ENCODE peak calls at places on chromosomes 12 and 14, in seven cellular contexts. One of them, this sample, is unnamed.
A peak's percentile ranks its signal among the peaks of the same experiment; 100 is the strongest.

GRCh38 chr14:39957987-39958386 is 525.8 kb upstream of the FBXO33 start:
- DNase-seq in A549: no peak
- DNase-seq in ovary: no peak
- DNase-seq in suprapubic skin: no peak
- DNase-seq in upper lobe of left lung: no peak
- DNase-seq in transverse colon: no peak
- DNase-seq in stomach: no peak
- DNase-seq in this sample: no peak

GRCh38 chr12:122368361-122369073 is 54.0 kb downstream of the CLIP1 start:
- DNase-seq in A549: no peak
- DNase-seq in ovary: no peak
- DNase-seq in suprapubic skin: no peak
- DNase-seq in upper lobe of left lung: no peak
- DNase-seq in transverse colon: no peak
- DNase-seq in stomach: no peak
- DNase-seq in this sample: no peak

GRCh38 chr12:21656931-21657335 is 709 bp downstream of the LDHB start:
- DNase-seq in A549: peak; percentile 18
- DNase-seq in ovary: peak; percentile 19
- DNase-seq in suprapubic skin: no peak
- DNase-seq in upper lobe of left lung: peak; percentile 56
- DNase-seq in transverse colon: peak; percentile 42
- DNase-seq in stomach: peak; percentile 43
- DNase-seq in this sample: peak; percentile 71

GRCh38 chr12:2054091-2055018 is 1.6 kb downstream of the CACNA1C start:
- DNase-seq in A549: no peak
- DNase-seq in ovary: no peak
- DNase-seq in suprapubic skin: no peak
- DNase-seq in upper lobe of left lung: no peak
- DNase-seq in transverse colon: no peak
- DNase-seq in stomach: no peak
- DNase-seq in this sample: peak; percentile 76

GRCh38 chr12:11227373-11227772 is 40.6 kb upstream of the TAS2R42 start:
- DNase-seq in A549: no peak
- DNase-seq in ovary: no peak
- DNase-seq in suprapubic skin: no peak
- DNase-seq in upper lobe of left lung: no peak
- DNase-seq in transverse colon: no peak
- DNase-seq in stomach: no peak
- DNase-seq in this sample: no peak

GRCh38 chr12:75623631-75624118 is 112.3 kb upstream of the KRR1 start:
- DNase-seq in A549: peak; percentile 35
- DNase-seq in ovary: no peak
- DNase-seq in suprapubic skin: no peak
- DNase-seq in upper lobe of left lung: no peak
- DNase-seq in transverse colon: no peak
- DNase-seq in stomach: no peak
- DNase-seq in this sample: no peak

GRCh38 chr12:132413931-132414588 is 75.9 kb upstream of the FBRSL1 start:
- DNase-seq in A549: no peak
- DNase-seq in ovary: no peak
- DNase-seq in suprapubic skin: no peak
- DNase-seq in upper lobe of left lung: no peak
- DNase-seq in transverse colon: no peak
- DNase-seq in stomach: no peak
- DNase-seq in this sample: no peak

GRCh38 chr12:94767971-94768370 is 117.6 kb upstream of the TMCC3 start:
- DNase-seq in A549: no peak
- DNase-seq in ovary: no peak
- DNase-seq in suprapubic skin: no peak
- DNase-seq in upper lobe of left lung: no peak
- DNase-seq in transverse colon: no peak
- DNase-seq in stomach: no peak
- DNase-seq in this sample: no peak

GRCh38 chr14:32761381-32761968 is 177.2 kb upstream of the NPAS3 start:
- DNase-seq in A549: no peak
- DNase-seq in ovary: no peak
- DNase-seq in suprapubic skin: no peak
- DNase-seq in upper lobe of left lung: no peak
- DNase-seq in transverse colon: no peak
- DNase-seq in stomach: no peak
- DNase-seq in this sample: no peak

GRCh38 chr14:69922198-69922597 is 43.0 kb downstream of the SMOC1 start:
- DNase-seq in A549: no peak
- DNase-seq in ovary: no peak
- DNase-seq in suprapubic skin: no peak
- DNase-seq in upper lobe of left lung: no peak
- DNase-seq in transverse colon: no peak
- DNase-seq in stomach: no peak
- DNase-seq in this sample: no peak

GRCh38 chr12:40565029-40565633 is 127.1 kb upstream of the CNTN1 start:
- DNase-seq in A549: no peak
- DNase-seq in ovary: no peak
- DNase-seq in suprapubic skin: no peak
- DNase-seq in upper lobe of left lung: no peak
- DNase-seq in transverse colon: no peak
- DNase-seq in stomach: no peak
- DNase-seq in this sample: no peak

GRCh38 chr14:99653618-99654017 is 8.7 kb downstream of the HHIPL1 start:
- DNase-seq in A549: no peak
- DNase-seq in ovary: no peak
- DNase-seq in suprapubic skin: no peak
- DNase-seq in upper lobe of left lung: no peak
- DNase-seq in transverse colon: no peak
- DNase-seq in stomach: no peak
- DNase-seq in this sample: no peak

GRCh38 chr12:125092872-125093680 is 27.8 kb downstream of the AACS start:
- DNase-seq in A549: no peak
- DNase-seq in ovary: no peak
- DNase-seq in suprapubic skin: no peak
- DNase-seq in upper lobe of left lung: peak; percentile 55
- DNase-seq in transverse colon: peak; percentile 62
- DNase-seq in stomach: peak; percentile 60
- DNase-seq in this sample: no peak

GRCh38 chr12:68611094-68611818 is 557 bp downstream of the RAP1B start:
- DNase-seq in A549: peak; percentile 18
- DNase-seq in ovary: peak; percentile 59
- DNase-seq in suprapubic skin: peak; percentile 88
- DNase-seq in upper lobe of left lung: peak; percentile 69
- DNase-seq in transverse colon: peak; percentile 71
- DNase-seq in stomach: peak; percentile 68
- DNase-seq in this sample: peak; percentile 89

GRCh38 chr12:57008113-57008687 is 1.9 kb upstream of the ZBTB39 start:
- DNase-seq in A549: peak; percentile 63
- DNase-seq in ovary: no peak
- DNase-seq in suprapubic skin: no peak
- DNase-seq in upper lobe of left lung: no peak
- DNase-seq in transverse colon: no peak
- DNase-seq in stomach: no peak
- DNase-seq in this sample: no peak

GRCh38 chr14:92400579-92401444 is 77.8 kb downstream of the SLC24A4 start:
- DNase-seq in A549: no peak
- DNase-seq in ovary: no peak
- DNase-seq in suprapubic skin: no peak
- DNase-seq in upper lobe of left lung: no peak
- DNase-seq in transverse colon: no peak
- DNase-seq in stomach: no peak
- DNase-seq in this sample: no peak
- TF ChIP-seq EP300 in A549: no peak
- TF ChIP-seq EP300 in ovary: no peak
- TF ChIP-seq EP300 in suprapubic skin: no peak
- TF ChIP-seq EP300 in upper lobe of left lung: no peak
- TF ChIP-seq EP300 in transverse colon: no peak
- TF ChIP-seq EP300 in stomach: no peak
- TF ChIP-seq EP300 in this sample: no peak

GRCh38 chr14:35285168-35285990 is 6.8 kb upstream of the PSMA6 start:
- DNase-seq in A549: no peak
- DNase-seq in ovary: no peak
- DNase-seq in suprapubic skin: no peak
- DNase-seq in upper lobe of left lung: peak; percentile 33
- DNase-seq in transverse colon: no peak
- DNase-seq in stomach: no peak
- DNase-seq in this sample: no peak
- H3K4me3 ChIP-seq in A549: no peak overlapping the region
- H3K4me3 ChIP-seq in ovary: no peak overlapping the region
- H3K4me3 ChIP-seq in suprapubic skin: no peak overlapping the region
- H3K4me3 ChIP-seq in upper lobe of left lung: no peak overlapping the region
- H3K4me3 ChIP-seq in transverse colon: no peak overlapping the region
- H3K4me3 ChIP-seq in stomach: no peak overlapping the region
- H3K4me3 ChIP-seq in this sample: no peak overlapping the region

GRCh38 chr12:12806784-12807516 is 6.2 kb upstream of the DDX47 start:
- DNase-seq in A549: no peak
- DNase-seq in ovary: no peak
- DNase-seq in suprapubic skin: no peak
- DNase-seq in upper lobe of left lung: no peak
- DNase-seq in transverse colon: no peak
- DNase-seq in stomach: no peak
- DNase-seq in this sample: no peak
- H3K4me1 ChIP-seq in A549: peaks cover 67% of the 10 kb centered on the region
- H3K4me1 ChIP-seq in ovary: peaks cover 3% of the 10 kb centered on the region
- H3K4me1 ChIP-seq in suprapubic skin: peaks cover 55% of the 10 kb centered on the region
- H3K4me1 ChIP-seq in upper lobe of left lung: peaks cover 34% of the 10 kb centered on the region
- H3K4me1 ChIP-seq in transverse colon: peaks cover 4% of the 10 kb centered on the region
- H3K4me1 ChIP-seq in stomach: peaks cover 58% of the 10 kb centered on the region
- H3K4me1 ChIP-seq in this sample: peaks cover 5% of the 10 kb centered on the region

DNA sequence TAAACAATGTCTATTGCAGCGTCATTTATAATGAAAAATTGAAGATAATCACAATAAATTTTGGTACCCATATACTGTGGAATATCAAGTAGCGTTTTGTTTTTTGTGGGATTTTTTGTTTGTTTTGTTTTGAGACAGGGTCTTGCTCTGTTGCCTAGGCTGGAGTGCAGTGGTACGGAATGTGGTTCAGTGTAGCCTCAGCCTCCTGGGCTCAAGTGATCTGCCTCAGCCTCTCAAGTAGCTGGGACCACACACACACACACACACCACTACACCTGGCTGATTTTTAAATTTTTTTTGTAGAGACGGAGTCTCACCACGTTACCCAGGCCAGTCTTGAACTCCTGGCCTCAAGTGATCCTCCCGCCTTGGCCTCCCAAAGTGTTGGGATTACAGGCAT is 6.6 kb downstream of the ZNF664 start:
- DNase-seq in A549: no peak
- DNase-seq in ovary: no peak
- DNase-seq in suprapubic skin: no peak
- DNase-seq in upper lobe of left lung: no peak
- DNase-seq in transverse colon: no peak
- DNase-seq in stomach: no peak
- DNase-seq in this sample: no peak
- TF ChIP-seq EP300 in A549: no peak
- TF ChIP-seq EP300 in ovary: no peak
- TF ChIP-seq EP300 in suprapubic skin: no peak
- TF ChIP-seq EP300 in upper lobe of left lung: no peak
- TF ChIP-seq EP300 in transverse colon: no peak
- TF ChIP-seq EP300 in stomach: no peak
- TF ChIP-seq EP300 in this sample: no peak

This sample was measured in sigmoid colon.